ENCODE peak calls at places on chromosomes 4 and X, in eight cellular contexts. One of them, this sample, is unnamed.

GRCh38 chr4:146469053-146469452 is 52.7 kb downstream of the SLC10A7 start:
- DNase-seq in NB4: no peak
- DNase-seq in tibial nerve: no peak
- DNase-seq in fibroblast of the aortic adventitia: no peak
- DNase-seq in astrocyte of the cerebellum: no peak
- DNase-seq in CD4-positive, alpha-beta memory T cell: no peak
- DNase-seq in astrocyte of the spinal cord: no peak
- DNase-seq in OCI-LY7: no peak
- DNase-seq in this sample: no peak

GRCh38 chr4:127730142-127730913 is at the start of gene SLC25A31:
- DNase-seq in NB4: no peak
- DNase-seq in tibial nerve: no peak
- DNase-seq in fibroblast of the aortic adventitia: no peak
- DNase-seq in astrocyte of the cerebellum: no peak
- DNase-seq in CD4-positive, alpha-beta memory T cell: peak
- DNase-seq in astrocyte of the spinal cord: no peak
- DNase-seq in OCI-LY7: no peak
- DNase-seq in this sample: no peak

GRCh38 chr4:40946652-40947051 is 196.9 kb downstream of the NSUN7 start:
- DNase-seq in NB4: no peak
- DNase-seq in tibial nerve: no peak
- DNase-seq in fibroblast of the aortic adventitia: no peak
- DNase-seq in astrocyte of the cerebellum: no peak
- DNase-seq in CD4-positive, alpha-beta memory T cell: no peak
- DNase-seq in astrocyte of the spinal cord: no peak
- DNase-seq in OCI-LY7: no peak
- DNase-seq in this sample: no peak

GRCh38 chrX:12681047-12681446 is 110.2 kb upstream of the PRPS2 start:
- DNase-seq in NB4: no peak
- DNase-seq in tibial nerve: no peak
- DNase-seq in fibroblast of the aortic adventitia: no peak
- DNase-seq in astrocyte of the cerebellum: no peak
- DNase-seq in CD4-positive, alpha-beta memory T cell: no peak
- DNase-seq in astrocyte of the spinal cord: no peak
- DNase-seq in OCI-LY7: no peak
- DNase-seq in this sample: no peak

GRCh38 chr4:184932343-184932742 is 85.9 kb upstream of the HELT start:
- DNase-seq in NB4: no peak
- DNase-seq in tibial nerve: no peak
- DNase-seq in fibroblast of the aortic adventitia: no peak
- DNase-seq in astrocyte of the cerebellum: no peak
- DNase-seq in CD4-positive, alpha-beta memory T cell: no peak
- DNase-seq in astrocyte of the spinal cord: no peak
- DNase-seq in OCI-LY7: no peak
- DNase-seq in this sample: no peak

GRCh38 chr4:38867478-38868054 is at the start of gene FAM114A1:
- DNase-seq in NB4: peak
- DNase-seq in tibial nerve: peak
- DNase-seq in fibroblast of the aortic adventitia: peak
- DNase-seq in astrocyte of the cerebellum: peak
- DNase-seq in CD4-positive, alpha-beta memory T cell: no peak
- DNase-seq in astrocyte of the spinal cord: peak
- DNase-seq in OCI-LY7: no peak
- DNase-seq in this sample: no peak

GRCh38 chr4:97216031-97216430 is 927.2 kb downstream of the STPG2 start:
- DNase-seq in NB4: no peak
- DNase-seq in tibial nerve: no peak
- DNase-seq in fibroblast of the aortic adventitia: no peak
- DNase-seq in astrocyte of the cerebellum: no peak
- DNase-seq in CD4-positive, alpha-beta memory T cell: no peak
- DNase-seq in astrocyte of the spinal cord: no peak
- DNase-seq in OCI-LY7: no peak
- DNase-seq in this sample: no peak

GRCh38 chr4:24973471-24974251 is 57.1 kb downstream of the LGI2 start:
- DNase-seq in NB4: peak
- DNase-seq in tibial nerve: no peak
- DNase-seq in fibroblast of the aortic adventitia: peak
- DNase-seq in astrocyte of the cerebellum: peak
- DNase-seq in CD4-positive, alpha-beta memory T cell: no peak
- DNase-seq in astrocyte of the spinal cord: no peak
- DNase-seq in OCI-LY7: no peak
- DNase-seq in this sample: no peak

GRCh38 chr4:13911256-13911655 is 283.7 kb upstream of the BOD1L1 start:
- DNase-seq in NB4: no peak
- DNase-seq in tibial nerve: no peak
- DNase-seq in fibroblast of the aortic adventitia: no peak
- DNase-seq in astrocyte of the cerebellum: no peak
- DNase-seq in CD4-positive, alpha-beta memory T cell: no peak
- DNase-seq in astrocyte of the spinal cord: no peak
- DNase-seq in OCI-LY7: no peak
- DNase-seq in this sample: no peak

GRCh38 chrX:46208225-46208854 is 336.9 kb downstream of the ZNF674 start:
- DNase-seq in NB4: no peak
- DNase-seq in tibial nerve: no peak
- DNase-seq in fibroblast of the aortic adventitia: peak
- DNase-seq in astrocyte of the cerebellum: peak
- DNase-seq in CD4-positive, alpha-beta memory T cell: no peak
- DNase-seq in astrocyte of the spinal cord: peak
- DNase-seq in OCI-LY7: no peak
- DNase-seq in this sample: peak

GRCh38 chrX:55057691-55058249 is 17.1 kb upstream of the PAGE2B start:
- DNase-seq in NB4: peak
- DNase-seq in tibial nerve: peak
- DNase-seq in fibroblast of the aortic adventitia: peak
- DNase-seq in astrocyte of the cerebellum: peak
- DNase-seq in CD4-positive, alpha-beta memory T cell: no peak
- DNase-seq in astrocyte of the spinal cord: peak
- DNase-seq in OCI-LY7: peak
- DNase-seq in this sample: peak

GRCh38 chr4:138943893-138944292 is 71.7 kb upstream of the NOCT start:
- DNase-seq in NB4: no peak
- DNase-seq in tibial nerve: no peak
- DNase-seq in fibroblast of the aortic adventitia: no peak
- DNase-seq in astrocyte of the cerebellum: no peak
- DNase-seq in CD4-positive, alpha-beta memory T cell: no peak
- DNase-seq in astrocyte of the spinal cord: no peak
- DNase-seq in OCI-LY7: no peak
- DNase-seq in this sample: no peak

GRCh38 chr4:180261346-180261745 is 1981.9 kb upstream of the TENM3 start:
- DNase-seq in NB4: no peak
- DNase-seq in tibial nerve: no peak
- DNase-seq in fibroblast of the aortic adventitia: no peak
- DNase-seq in astrocyte of the cerebellum: no peak
- DNase-seq in CD4-positive, alpha-beta memory T cell: no peak
- DNase-seq in astrocyte of the spinal cord: no peak
- DNase-seq in OCI-LY7: no peak
- DNase-seq in this sample: no peak

GRCh38 chrX:149962859-149963757 is 24.8 kb upstream of the EOLA2 start:
- DNase-seq in NB4: peak
- DNase-seq in tibial nerve: peak
- DNase-seq in fibroblast of the aortic adventitia: peak
- DNase-seq in astrocyte of the cerebellum: peak
- DNase-seq in CD4-positive, alpha-beta memory T cell: no peak
- DNase-seq in astrocyte of the spinal cord: peak
- DNase-seq in OCI-LY7: peak
- DNase-seq in this sample: no peak

GRCh38 chr4:163767993-163768392 is 273.5 kb downstream of the TMA16 start:
- DNase-seq in NB4: no peak
- DNase-seq in tibial nerve: no peak
- DNase-seq in fibroblast of the aortic adventitia: no peak
- DNase-seq in astrocyte of the cerebellum: no peak
- DNase-seq in CD4-positive, alpha-beta memory T cell: no peak
- DNase-seq in astrocyte of the spinal cord: no peak
- DNase-seq in OCI-LY7: no peak
- DNase-seq in this sample: no peak
- H3K4me3 ChIP-seq in NB4: no peak
- H3K4me3 ChIP-seq in tibial nerve: no peak
- H3K4me3 ChIP-seq in fibroblast of the aortic adventitia: no peak
- H3K4me3 ChIP-seq in astrocyte of the cerebellum: no peak
- H3K4me3 ChIP-seq in CD4-positive, alpha-beta memory T cell: no peak
- H3K4me3 ChIP-seq in astrocyte of the spinal cord: no peak
- H3K4me3 ChIP-seq in OCI-LY7: no peak
- H3K4me3 ChIP-seq in this sample: no peak

DNA sequence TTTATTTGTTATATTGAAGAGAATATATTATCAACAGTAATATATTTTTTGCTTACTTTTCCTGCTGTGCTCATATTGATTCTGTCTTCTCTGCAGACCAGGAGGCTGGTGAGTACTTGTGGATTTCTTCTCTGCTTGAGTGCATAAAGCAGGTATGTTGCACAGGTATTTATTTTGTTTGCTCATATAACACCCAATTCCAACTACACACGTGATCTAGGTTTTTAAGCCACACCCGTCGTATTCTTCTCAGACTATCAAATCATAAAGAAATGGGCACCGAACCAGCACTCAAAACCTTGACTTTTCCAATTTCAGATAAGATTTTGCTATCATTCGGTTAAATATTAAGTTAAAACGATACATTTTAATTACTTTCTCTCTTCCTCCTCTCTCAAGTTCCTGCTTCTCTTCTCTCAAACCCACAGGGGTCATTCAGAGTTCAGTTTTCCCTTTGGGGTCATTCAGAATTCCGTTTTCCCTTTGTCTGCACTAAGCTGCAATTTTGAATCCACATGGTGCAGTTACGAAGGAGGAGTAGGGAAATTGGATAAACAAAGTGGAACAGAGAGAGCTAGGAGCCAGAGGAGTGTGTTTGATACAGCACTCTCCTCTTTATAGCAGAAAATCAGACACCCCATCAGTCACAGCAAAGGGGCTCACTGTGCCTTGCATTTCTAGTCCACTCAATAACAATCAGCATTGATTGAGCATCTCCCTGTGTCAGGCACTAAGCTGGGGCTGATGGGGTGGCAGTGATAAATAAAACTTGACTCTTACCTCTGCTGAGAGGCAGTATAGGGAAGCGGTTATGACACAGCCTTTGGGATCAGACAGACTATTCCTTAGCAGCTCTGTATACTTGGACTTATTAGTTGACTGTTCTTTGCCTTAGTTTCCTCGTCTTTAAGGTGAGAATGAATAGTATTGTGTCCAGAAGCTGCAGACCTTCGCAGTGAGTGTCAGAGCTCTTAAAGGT is at the start of gene ADH1C:
- DNase-seq in NB4: no peak
- DNase-seq in tibial nerve: no peak
- DNase-seq in fibroblast of the aortic adventitia: peak
- DNase-seq in astrocyte of the cerebellum: no peak
- DNase-seq in CD4-positive, alpha-beta memory T cell: no peak
- DNase-seq in astrocyte of the spinal cord: no peak
- DNase-seq in OCI-LY7: no peak
- DNase-seq in this sample: no peak
- H3K4me3 ChIP-seq in NB4: no peak
- H3K4me3 ChIP-seq in tibial nerve: no peak
- H3K4me3 ChIP-seq in fibroblast of the aortic adventitia: no peak
- H3K4me3 ChIP-seq in astrocyte of the cerebellum: no peak
- H3K4me3 ChIP-seq in CD4-positive, alpha-beta memory T cell: no peak
- H3K4me3 ChIP-seq in astrocyte of the spinal cord: no peak
- H3K4me3 ChIP-seq in OCI-LY7: no peak
- H3K4me3 ChIP-seq in this sample: no peak

GRCh38 chrX:25068340-25068739 is 52.6 kb upstream of the ARX start:
- DNase-seq in NB4: no peak
- DNase-seq in tibial nerve: no peak
- DNase-seq in fibroblast of the aortic adventitia: no peak
- DNase-seq in astrocyte of the cerebellum: no peak
- DNase-seq in CD4-positive, alpha-beta memory T cell: no peak
- DNase-seq in astrocyte of the spinal cord: no peak
- DNase-seq in OCI-LY7: no peak
- DNase-seq in this sample: no peak
- H3K4me3 ChIP-seq in NB4: no peak
- H3K4me3 ChIP-seq in tibial nerve: no peak
- H3K4me3 ChIP-seq in fibroblast of the aortic adventitia: no peak
- H3K4me3 ChIP-seq in astrocyte of the cerebellum: no peak
- H3K4me3 ChIP-seq in CD4-positive, alpha-beta memory T cell: peak
- H3K4me3 ChIP-seq in astrocyte of the spinal cord: no peak
- H3K4me3 ChIP-seq in OCI-LY7: no peak
- H3K4me3 ChIP-seq in this sample: no peak

GRCh38 chrX:131778269-131779218 is 234.7 kb downstream of the OR13H1 start:
- DNase-seq in NB4: no peak
- DNase-seq in tibial nerve: no peak
- DNase-seq in fibroblast of the aortic adventitia: peak
- DNase-seq in astrocyte of the cerebellum: peak
- DNase-seq in CD4-positive, alpha-beta memory T cell: no peak
- DNase-seq in astrocyte of the spinal cord: peak
- DNase-seq in OCI-LY7: no peak
- DNase-seq in this sample: no peak
- H3K4me3 ChIP-seq in NB4: no peak
- H3K4me3 ChIP-seq in tibial nerve: peak
- H3K4me3 ChIP-seq in fibroblast of the aortic adventitia: peak
- H3K4me3 ChIP-seq in astrocyte of the cerebellum: peak
- H3K4me3 ChIP-seq in CD4-positive, alpha-beta memory T cell: no peak
- H3K4me3 ChIP-seq in astrocyte of the spinal cord: peak
- H3K4me3 ChIP-seq in OCI-LY7: no peak
- H3K4me3 ChIP-seq in this sample: no peak

GRCh38 chrX:38277136-38277535 is 50.2 kb downstream of the RPGR start:
- DNase-seq in NB4: no peak
- DNase-seq in tibial nerve: no peak
- DNase-seq in fibroblast of the aortic adventitia: no peak
- DNase-seq in astrocyte of the cerebellum: no peak
- DNase-seq in CD4-positive, alpha-beta memory T cell: no peak
- DNase-seq in astrocyte of the spinal cord: no peak
- DNase-seq in OCI-LY7: no peak
- DNase-seq in this sample: no peak

GRCh38 chrX:38276089-38276488 is 51.2 kb downstream of the RPGR start:
- DNase-seq in NB4: no peak
- DNase-seq in tibial nerve: no peak
- DNase-seq in fibroblast of the aortic adventitia: no peak
- DNase-seq in astrocyte of the cerebellum: no peak
- DNase-seq in CD4-positive, alpha-beta memory T cell: no peak
- DNase-seq in astrocyte of the spinal cord: no peak
- DNase-seq in OCI-LY7: no peak
- DNase-seq in this sample: no peak

GRCh38 chrX:38273453-38273852 is 52.8 kb upstream of the SRPX start:
- DNase-seq in NB4: no peak
- DNase-seq in tibial nerve: no peak
- DNase-seq in fibroblast of the aortic adventitia: no peak
- DNase-seq in astrocyte of the cerebellum: no peak
- DNase-seq in CD4-positive, alpha-beta memory T cell: no peak
- DNase-seq in astrocyte of the spinal cord: no peak
- DNase-seq in OCI-LY7: no peak
- DNase-seq in this sample: no peak

GRCh38 chrX:38275615-38276014 is 51.7 kb downstream of the RPGR start:
- DNase-seq in NB4: peak
- DNase-seq in tibial nerve: no peak
- DNase-seq in fibroblast of the aortic adventitia: peak
- DNase-seq in astrocyte of the cerebellum: peak
- DNase-seq in CD4-positive, alpha-beta memory T cell: no peak
- DNase-seq in astrocyte of the spinal cord: peak
- DNase-seq in OCI-LY7: no peak
- DNase-seq in this sample: no peak

GRCh38 chrX:38271154-38271716 is 50.6 kb upstream of the SRPX start:
- DNase-seq in NB4: no peak
- DNase-seq in tibial nerve: no peak
- DNase-seq in fibroblast of the aortic adventitia: no peak
- DNase-seq in astrocyte of the cerebellum: no peak
- DNase-seq in CD4-positive, alpha-beta memory T cell: no peak
- DNase-seq in astrocyte of the spinal cord: peak
- DNase-seq in OCI-LY7: peak
- DNase-seq in this sample: peak
- H3K4me3 ChIP-seq in NB4: no peak
- H3K4me3 ChIP-seq in tibial nerve: no peak
- H3K4me3 ChIP-seq in fibroblast of the aortic adventitia: no peak
- H3K4me3 ChIP-seq in astrocyte of the cerebellum: no peak
- H3K4me3 ChIP-seq in CD4-positive, alpha-beta memory T cell: no peak
- H3K4me3 ChIP-seq in astrocyte of the spinal cord: no peak
- H3K4me3 ChIP-seq in OCI-LY7: no peak
- H3K4me3 ChIP-seq in this sample: no peak

GRCh38 chrX:437636-438390 is 51.1 kb upstream of the PPP2R3B start:
- DNase-seq in NB4: no peak
- DNase-seq in tibial nerve: no peak
- DNase-seq in fibroblast of the aortic adventitia: no peak
- DNase-seq in astrocyte of the cerebellum: no peak
- DNase-seq in CD4-positive, alpha-beta memory T cell: no peak
- DNase-seq in astrocyte of the spinal cord: no peak
- DNase-seq in OCI-LY7: no peak
- DNase-seq in this sample: no peak
- H3K4me3 ChIP-seq in NB4: no peak
- H3K4me3 ChIP-seq in tibial nerve: no peak
- H3K4me3 ChIP-seq in fibroblast of the aortic adventitia: no peak
- H3K4me3 ChIP-seq in astrocyte of the cerebellum: no peak
- H3K4me3 ChIP-seq in CD4-positive, alpha-beta memory T cell: no peak
- H3K4me3 ChIP-seq in astrocyte of the spinal cord: no peak
- H3K4me3 ChIP-seq in OCI-LY7: no peak
- H3K4me3 ChIP-seq in this sample: no peak

This sample was measured in GM12864.